ENCODE peak calls at places on chromosomes 13 and 19, in six cellular contexts. E is NB4, P is transverse colon, V is type B pancreatic cell, X is fibroblast of lung, L is AG10803. S is an unnamed sample.

GRCh38 chr13:112444416-112445399 is 68.6 kb downstream of the SPACA7 start:
- DNase-seq in E (no peak), P (no peak), V (no peak), L (no peak), X (no peak), S (peak; percentile 27)

GRCh38 chr13:38384171-38384570 is 34.5 kb downstream of the UFM1 start:
- DNase-seq in P (no peak), L (peak; percentile 66), X (no peak), E (no peak), V (no peak), S (no peak)

GRCh38 chr19:12936582-12936981 is 1.8 kb upstream of the CALR start:
- DNase-seq in E (peak; percentile 56), V (no peak), X (no peak), P (no peak), L (no peak), S (no peak)

GRCh38 chr13:79987323-79987722 is 353.6 kb downstream of the SPRY2 start:
- DNase-seq in V (no peak), E (no peak), X (no peak), P (no peak), L (no peak), S (no peak)

GRCh38 chr13:24269803-24270202 is 39.6 kb upstream of the C1QTNF9 start:
- DNase-seq in E (no peak), L (peak; percentile 7), X (peak; percentile 21), V (no peak), P (no peak), S (no peak)

GRCh38 chr13:30638301-30638700 is 20.6 kb downstream of the USPL1 start:
- DNase-seq in L (no peak), E (no peak), P (no peak), X (no peak), V (no peak), S (no peak)

GRCh38 chr13:50626031-50626643 is 217.4 kb downstream of the DLEU7 start:
- DNase-seq in L (peak; percentile 78), V (no peak), P (no peak), E (peak; percentile 76), X (peak; percentile 18), S (no peak)

GRCh38 chr19:58476498-58477015 is 405 bp downstream of the ZNF446 start:
- DNase-seq in V (no peak), L (peak; percentile 24), E (no peak), P (no peak), X (no peak), S (no peak)

GRCh38 chr19:7605490-7606222 is 10.0 kb downstream of the CAMSAP3 start:
- DNase-seq in L (no peak), V (no peak), X (no peak), E (peak; percentile 82), P (no peak), S (peak; percentile 70)

GRCh38 chr13:51047434-51048165 is 63.5 kb downstream of the C13orf42 start:
- DNase-seq in X (no peak), L (no peak), E (peak; percentile 41), V (no peak), P (no peak), S (no peak)

DNA sequence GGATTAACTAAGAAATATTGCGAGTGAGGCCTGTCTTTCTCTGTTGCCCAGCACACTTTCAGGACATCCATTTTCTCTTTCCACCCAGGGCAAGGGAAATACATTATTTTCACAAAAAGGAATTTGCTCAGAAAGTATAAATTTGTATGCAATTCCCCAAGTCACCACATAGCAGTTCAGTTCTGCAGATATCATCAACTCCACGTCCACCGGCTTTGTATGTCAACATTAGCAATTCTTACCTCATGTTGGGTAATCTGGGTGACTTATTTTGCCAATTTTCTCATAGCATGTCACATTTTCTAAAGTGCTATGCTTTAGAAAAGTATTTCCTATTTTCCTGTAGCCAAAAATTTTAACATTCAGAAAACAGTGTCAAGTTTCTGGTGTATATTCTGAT is 501.8 kb downstream of the EFNB2 start:
- DNase-seq in L (peak; percentile 85), V (no peak), X (peak; percentile 81), E (peak; percentile 27), P (no peak), S (no peak)
- TF ChIP-seq CTCF in L (peak; percentile 55), V (peak; percentile 66), X (peak; percentile 50), E (no peak), P (no peak), S (no peak)

GRCh38 chr13:20129076-20129475 is 31.8 kb downstream of the GJA3 start:
- DNase-seq in V (no peak), L (no peak), E (no peak), P (no peak), X (no peak), S (no peak)

GRCh38 chr13:20127563-20128458 is 33.0 kb downstream of the GJA3 start:
- DNase-seq in E (peak; percentile 87), X (peak; percentile 51), P (peak; percentile 77), L (peak; percentile 47), V (no peak), S (peak; percentile 68)

GRCh38 chr13:20130012-20130411 is 30.8 kb downstream of the GJA3 start:
- DNase-seq in L (no peak), P (no peak), V (no peak), E (no peak), X (no peak), S (no peak)

GRCh38 chr13:20127263-20127562 is 33.6 kb downstream of the GJA3 start:
- DNase-seq in L (no peak), X (no peak), V (no peak), E (peak; percentile 84), P (no peak), S (no peak)

GRCh38 chr13:20128459-20128927 is 32.4 kb downstream of the GJA3 start:
- DNase-seq in V (no peak), X (no peak), L (no peak), E (peak; percentile 29), P (peak; percentile 41), S (no peak)
- TF ChIP-seq CTCF in V (no peak), X (peak; percentile 16), L (no peak), E (no peak), P (peak; percentile 46), S (peak; percentile 39)

GRCh38 chr19:38483016-38483630 is 49.6 kb downstream of the RYR1 start:
- DNase-seq in X (no peak), L (no peak), P (no peak), V (no peak), E (no peak), S (no peak)

GRCh38 chr19:38473201-38473600 is 39.7 kb downstream of the RYR1 start:
- DNase-seq in X (no peak), P (no peak), E (no peak), V (no peak), L (no peak), S (no peak)

GRCh38 chr19:38475176-38475575 is 41.7 kb downstream of the RYR1 start:
- DNase-seq in P (no peak), V (no peak), E (no peak), X (no peak), L (no peak), S (no peak)

GRCh38 chr19:38482496-38482895 is 49.0 kb downstream of the RYR1 start:
- DNase-seq in E (no peak), X (no peak), L (no peak), V (no peak), P (no peak), S (no peak)

DNA sequence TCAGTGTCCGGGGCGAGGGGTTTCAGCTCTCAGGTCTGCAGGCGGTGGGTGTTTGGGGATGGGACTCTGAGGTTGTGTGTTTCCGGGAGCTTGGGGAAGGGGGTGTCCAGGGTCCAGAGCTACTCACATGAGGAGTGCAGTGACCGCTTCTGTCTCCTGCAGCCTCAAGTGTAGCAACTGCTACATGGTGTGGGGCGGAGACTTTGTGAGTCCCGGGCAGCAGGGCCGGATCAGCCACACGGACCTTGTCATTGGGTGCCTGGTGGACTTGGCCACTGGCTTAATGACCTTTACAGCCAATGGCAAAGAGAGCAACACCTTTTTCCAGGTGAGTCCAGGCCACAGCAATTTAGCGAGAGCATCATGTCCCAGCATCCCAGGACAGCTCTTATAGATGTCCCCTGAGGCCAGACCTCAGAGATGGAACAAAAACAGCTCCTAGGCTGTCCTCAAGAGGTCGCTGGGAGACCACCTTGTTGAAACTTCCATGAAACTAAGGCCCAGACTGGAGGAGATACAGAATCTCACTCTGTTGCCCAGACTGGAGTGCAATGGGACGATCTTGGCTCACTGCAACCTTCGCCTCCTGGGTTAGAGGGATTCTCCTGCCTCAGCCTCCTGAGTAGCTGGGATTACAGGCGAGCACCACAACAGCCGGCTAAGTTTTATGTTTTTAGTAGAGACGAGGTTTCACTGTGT is 44.9 kb downstream of the RYR1 start:
- DNase-seq in P (no peak), L (no peak), X (no peak), V (no peak), E (peak; percentile 50), S (no peak)
- TF ChIP-seq CTCF in P (no peak), L (peak; percentile 3), X (peak; percentile 8), V (peak; percentile 48), E (peak; percentile 45), S (no peak)

GRCh38 chr19:10682397-10683063 is 18.7 kb upstream of the QTRT1 start:
- DNase-seq in X (no peak), L (no peak), P (no peak), E (no peak), V (no peak), S (no peak)
- TF ChIP-seq CTCF in X (no peak), L (no peak), P (no peak), E (no peak), V (no peak), S (no peak)

S was measured in GM13977.